ENCODE peak calls at places on chromosomes 3 and 15, in six cellular contexts. One of them, this sample, is unnamed.

GRCh38 chr3:21894459-21895083 is 143.6 kb upstream of the ZNF385D start:
- DNase-seq in activated CD4-positive, alpha-beta T cell treated with anti-CD3 and anti-CD28 coated beads, Interleukin-2, amount 50 U/mL, for 24 hours: no peak
- DNase-seq in nephron progenitor cell: peak; percentile 7
- DNase-seq in Peyer's patch: no peak
- DNase-seq in renal cortical epithelial cell: peak; percentile 29
- DNase-seq in NAMALWA: peak; percentile 35
- DNase-seq in this sample: no peak

GRCh38 chr3:10411598-10412332 is 90.9 kb upstream of the SEC13 start:
- DNase-seq in renal cortical epithelial cell: no peak
- DNase-seq in nephron progenitor cell: no peak
- DNase-seq in NAMALWA: no peak
- DNase-seq in Peyer's patch: no peak
- DNase-seq in activated CD4-positive, alpha-beta T cell treated with anti-CD3 and anti-CD28 coated beads, Interleukin-2, amount 50 U/mL, for 24 hours: no peak
- DNase-seq in this sample: no peak

GRCh38 chr3:190810957-190811356 is 51.5 kb downstream of the GMNC start:
- DNase-seq in Peyer's patch: no peak
- DNase-seq in renal cortical epithelial cell: no peak
- DNase-seq in nephron progenitor cell: no peak
- DNase-seq in NAMALWA: no peak
- DNase-seq in activated CD4-positive, alpha-beta T cell treated with anti-CD3 and anti-CD28 coated beads, Interleukin-2, amount 50 U/mL, for 24 hours: no peak
- DNase-seq in this sample: no peak

GRCh38 chr3:113626513-113627371 is 69.7 kb downstream of the USF3 start:
- DNase-seq in Peyer's patch: peak; percentile 83
- DNase-seq in activated CD4-positive, alpha-beta T cell treated with anti-CD3 and anti-CD28 coated beads, Interleukin-2, amount 50 U/mL, for 24 hours: no peak
- DNase-seq in renal cortical epithelial cell: peak; percentile 57
- DNase-seq in NAMALWA: peak; percentile 71
- DNase-seq in nephron progenitor cell: peak; percentile 54
- DNase-seq in this sample: peak; percentile 32

GRCh38 chr3:133136114-133137041 is 98.2 kb downstream of the TMEM108 start:
- DNase-seq in activated CD4-positive, alpha-beta T cell treated with anti-CD3 and anti-CD28 coated beads, Interleukin-2, amount 50 U/mL, for 24 hours: no peak
- DNase-seq in nephron progenitor cell: no peak
- DNase-seq in NAMALWA: no peak
- DNase-seq in renal cortical epithelial cell: peak; percentile 39
- DNase-seq in Peyer's patch: no peak
- DNase-seq in this sample: no peak

GRCh38 chr3:27606537-27606936 is 115.6 kb downstream of the EOMES start:
- DNase-seq in nephron progenitor cell: no peak
- DNase-seq in activated CD4-positive, alpha-beta T cell treated with anti-CD3 and anti-CD28 coated beads, Interleukin-2, amount 50 U/mL, for 24 hours: no peak
- DNase-seq in Peyer's patch: no peak
- DNase-seq in NAMALWA: no peak
- DNase-seq in renal cortical epithelial cell: no peak
- DNase-seq in this sample: no peak

GRCh38 chr3:195441051-195441450 is 1.8 kb downstream of the ACAP2 start:
- DNase-seq in renal cortical epithelial cell: peak; percentile 6
- DNase-seq in activated CD4-positive, alpha-beta T cell treated with anti-CD3 and anti-CD28 coated beads, Interleukin-2, amount 50 U/mL, for 24 hours: no peak
- DNase-seq in Peyer's patch: no peak
- DNase-seq in nephron progenitor cell: no peak
- DNase-seq in NAMALWA: no peak
- DNase-seq in this sample: no peak

GRCh38 chr3:195467641-195468390 is 25.0 kb upstream of the ACAP2 start:
- DNase-seq in renal cortical epithelial cell: peak; percentile 82
- DNase-seq in nephron progenitor cell: no peak
- DNase-seq in NAMALWA: no peak
- DNase-seq in Peyer's patch: no peak
- DNase-seq in activated CD4-positive, alpha-beta T cell treated with anti-CD3 and anti-CD28 coated beads, Interleukin-2, amount 50 U/mL, for 24 hours: no peak
- DNase-seq in this sample: no peak

GRCh38 chr3:66271231-66271630 is 50.4 kb downstream of the SLC25A26 start:
- DNase-seq in activated CD4-positive, alpha-beta T cell treated with anti-CD3 and anti-CD28 coated beads, Interleukin-2, amount 50 U/mL, for 24 hours: no peak
- DNase-seq in nephron progenitor cell: no peak
- DNase-seq in NAMALWA: no peak
- DNase-seq in renal cortical epithelial cell: no peak
- DNase-seq in Peyer's patch: no peak
- DNase-seq in this sample: no peak

GRCh38 chr3:132256984-132257383 is 60.2 kb upstream of the ACP3 start:
- DNase-seq in NAMALWA: no peak
- DNase-seq in renal cortical epithelial cell: peak; percentile 68
- DNase-seq in activated CD4-positive, alpha-beta T cell treated with anti-CD3 and anti-CD28 coated beads, Interleukin-2, amount 50 U/mL, for 24 hours: no peak
- DNase-seq in Peyer's patch: no peak
- DNase-seq in nephron progenitor cell: peak; percentile 29
- DNase-seq in this sample: no peak

GRCh38 chr3:102195198-102195948 is 239.4 kb upstream of the ZPLD1 start:
- DNase-seq in nephron progenitor cell: no peak
- DNase-seq in NAMALWA: no peak
- DNase-seq in Peyer's patch: peak; percentile 60
- DNase-seq in activated CD4-positive, alpha-beta T cell treated with anti-CD3 and anti-CD28 coated beads, Interleukin-2, amount 50 U/mL, for 24 hours: no peak
- DNase-seq in renal cortical epithelial cell: peak; percentile 97
- DNase-seq in this sample: no peak

GRCh38 chr3:14490831-14491230 is 49.3 kb downstream of the GRIP2 start:
- DNase-seq in Peyer's patch: no peak
- DNase-seq in renal cortical epithelial cell: peak; percentile 58
- DNase-seq in nephron progenitor cell: no peak
- DNase-seq in NAMALWA: no peak
- DNase-seq in activated CD4-positive, alpha-beta T cell treated with anti-CD3 and anti-CD28 coated beads, Interleukin-2, amount 50 U/mL, for 24 hours: no peak
- DNase-seq in this sample: no peak

GRCh38 chr3:171974986-171975837 is 64.2 kb upstream of the FNDC3B start:
- DNase-seq in Peyer's patch: no peak
- DNase-seq in nephron progenitor cell: no peak
- DNase-seq in renal cortical epithelial cell: no peak
- DNase-seq in NAMALWA: no peak
- DNase-seq in activated CD4-positive, alpha-beta T cell treated with anti-CD3 and anti-CD28 coated beads, Interleukin-2, amount 50 U/mL, for 24 hours: no peak
- DNase-seq in this sample: no peak

GRCh38 chr15:56794150-56794922 is 61.0 kb upstream of the ZNF280D start:
- DNase-seq in NAMALWA: no peak
- DNase-seq in Peyer's patch: no peak
- DNase-seq in activated CD4-positive, alpha-beta T cell treated with anti-CD3 and anti-CD28 coated beads, Interleukin-2, amount 50 U/mL, for 24 hours: no peak
- DNase-seq in nephron progenitor cell: no peak
- DNase-seq in renal cortical epithelial cell: no peak
- DNase-seq in this sample: no peak

GRCh38 chr3:14274999-14275961 is 96.7 kb downstream of the LSM3 start:
- DNase-seq in renal cortical epithelial cell: no peak
- DNase-seq in nephron progenitor cell: no peak
- DNase-seq in Peyer's patch: no peak
- DNase-seq in NAMALWA: peak; percentile 48
- DNase-seq in activated CD4-positive, alpha-beta T cell treated with anti-CD3 and anti-CD28 coated beads, Interleukin-2, amount 50 U/mL, for 24 hours: no peak
- DNase-seq in this sample: peak; percentile 8